ENCODE peak calls at places on chromosomes 11 and 22, in six cellular contexts. G is anterior cingulate cortex, S is pancreas, B is left lung, H is PC-3, C is GM19239. I is an unnamed sample.

GRCh38 chr11:86748296-86748695 is 52.0 kb upstream of the PRSS23 start:
- DNase-seq in G (no peak), C (no peak), S (no peak), H (no peak), B (no peak), I (no peak)

GRCh38 chr11:116791002-116791812 is 472 bp downstream of the APOA5 start:
- DNase-seq in H (peak), G (peak), C (peak), S (peak), B (peak), I (peak)

GRCh38 chr22:20241579-20242392 is 26.3 kb downstream of the RTN4R start:
- DNase-seq in C (no peak), S (no peak), B (no peak), G (peak), H (no peak), I (no peak)

GRCh38 chr22:36327922-36328551 is 59.7 kb downstream of the MYH9 start:
- DNase-seq in S (peak), H (no peak), G (peak), B (no peak), C (no peak), I (no peak)

GRCh38 chr11:26286472-26287066 is 45.4 kb upstream of the ANO3 start:
- DNase-seq in S (no peak), B (no peak), C (no peak), H (peak), G (no peak), I (no peak)

GRCh38 chr22:46027219-46028068 is 50.5 kb upstream of the WNT7B start:
- DNase-seq in G (peak), C (no peak), H (no peak), S (peak), B (peak), I (no peak)

GRCh38 chr11:96095884-96096301 is 172.0 kb upstream of the MTMR2 start:
- DNase-seq in H (peak), B (no peak), C (no peak), G (no peak), S (peak), I (no peak)

GRCh38 chr11:132231656-132232173 is 861.3 kb downstream of the NTM start:
- DNase-seq in H (no peak), B (no peak), S (no peak), G (no peak), C (no peak), I (no peak)

GRCh38 chr11:23976776-23977380 is 520.0 kb upstream of the LUZP2 start:
- DNase-seq in H (no peak), B (no peak), G (no peak), S (no peak), C (no peak), I (no peak)

GRCh38 chr11:118532852-118533768 is 2.1 kb downstream of the TMEM25 start:
- DNase-seq in B (no peak), S (no peak), G (no peak), C (no peak), H (no peak), I (no peak)

GRCh38 chr11:84136926-84137325 is 850.8 kb upstream of the CCDC90B start:
- DNase-seq in B (peak), G (no peak), C (no peak), S (no peak), H (no peak), I (no peak)

GRCh38 chr11:22792497-22792896 is 37.1 kb downstream of the SVIP start:
- DNase-seq in B (no peak), G (peak), C (no peak), S (no peak), H (peak), I (no peak)

GRCh38 chr11:12404461-12404860 is 27.1 kb downstream of the PARVA start:
- DNase-seq in G (no peak), H (no peak), B (no peak), C (no peak), S (peak), I (no peak)

GRCh38 chr11:110435780-110436717 is 6.3 kb downstream of the FDX1 start:
- DNase-seq in C (no peak), S (no peak), G (no peak), H (no peak), B (no peak), I (no peak)

GRCh38 chr11:102046841-102047240 is 396 bp upstream of the CFAP300 start:
- DNase-seq in C (no peak), B (no peak), H (no peak), S (no peak), G (no peak), I (no peak)

GRCh38 chr22:45878901-45879551 is 97.9 kb downstream of the WNT7B start:
- DNase-seq in S (no peak), H (no peak), C (no peak), B (peak), G (no peak), I (no peak)

GRCh38 chr11:119795231-119795630 is 66.2 kb upstream of the NECTIN1 start:
- DNase-seq in B (no peak), C (no peak), H (peak), G (no peak), S (no peak), I (no peak)

GRCh38 chr11:115164774-115165173 is 339.4 kb downstream of the CADM1 start:
- DNase-seq in H (no peak), S (no peak), B (no peak), C (no peak), G (no peak), I (no peak)

GRCh38 chr22:40224702-40225101 is 47.0 kb downstream of the TNRC6B start:
- DNase-seq in B (no peak), C (no peak), G (no peak), S (no peak), H (no peak), I (peak)

GRCh38 chr11:57323503-57324153 is 1.1 kb downstream of the TNKS1BP1 start:
- DNase-seq in G (no peak), S (peak), C (no peak), B (no peak), H (no peak), I (no peak)

GRCh38 chr22:24325105-24325757 is 54.6 kb downstream of the SPECC1L start:
- DNase-seq in C (peak), S (no peak), H (peak), G (no peak), B (no peak), I (no peak)